ENCODE peak calls at places on chromosome 3, in eight cellular contexts. One of them, this sample, is unnamed.

GRCh38 chr3:97957617-97958311 is 14.5 kb downstream of the RIOX2 start:
- DNase-seq in activated CD4-positive, CD25-positive, alpha-beta regulatory T cell: no peak
- DNase-seq in stimulated activated CD8-positive, alpha-beta memory T cell treated with anti-CD3 and anti-CD28 coated beads, Interleukin-7, amount 100 ng/mL, for 4 hours: no peak
- DNase-seq in IMR-90: no peak
- DNase-seq in hypothalamus: no peak
- DNase-seq in NCI-H1048: no peak
- DNase-seq in Right ventricle myocardium inferior: no peak
- DNase-seq in GM23248: no peak
- DNase-seq in this sample: no peak

GRCh38 chr3:69199942-69200341 is 77.5 kb upstream of the LMOD3 start:
- DNase-seq in hypothalamus: no peak
- DNase-seq in IMR-90: no peak
- DNase-seq in activated CD4-positive, CD25-positive, alpha-beta regulatory T cell: no peak
- DNase-seq in NCI-H1048: no peak
- DNase-seq in GM23248: no peak
- DNase-seq in stimulated activated CD8-positive, alpha-beta memory T cell treated with anti-CD3 and anti-CD28 coated beads, Interleukin-7, amount 100 ng/mL, for 4 hours: no peak
- DNase-seq in Right ventricle myocardium inferior: no peak
- DNase-seq in this sample: no peak

GRCh38 chr3:158103131-158103955 is 2.9 kb downstream of the SHOX2 start:
- DNase-seq in stimulated activated CD8-positive, alpha-beta memory T cell treated with anti-CD3 and anti-CD28 coated beads, Interleukin-7, amount 100 ng/mL, for 4 hours: no peak
- DNase-seq in Right ventricle myocardium inferior: peak
- DNase-seq in NCI-H1048: no peak
- DNase-seq in activated CD4-positive, CD25-positive, alpha-beta regulatory T cell: no peak
- DNase-seq in GM23248: peak
- DNase-seq in IMR-90: no peak
- DNase-seq in hypothalamus: no peak
- DNase-seq in this sample: peak

GRCh38 chr3:23859012-23859743 is 53.4 kb downstream of the UBE2E1 start:
- DNase-seq in NCI-H1048: no peak
- DNase-seq in stimulated activated CD8-positive, alpha-beta memory T cell treated with anti-CD3 and anti-CD28 coated beads, Interleukin-7, amount 100 ng/mL, for 4 hours: no peak
- DNase-seq in IMR-90: peak
- DNase-seq in activated CD4-positive, CD25-positive, alpha-beta regulatory T cell: no peak
- DNase-seq in GM23248: peak
- DNase-seq in Right ventricle myocardium inferior: no peak
- DNase-seq in hypothalamus: no peak
- DNase-seq in this sample: peak

GRCh38 chr3:147423601-147424324 is 14.6 kb downstream of the ZIC1 start:
- DNase-seq in hypothalamus: no peak
- DNase-seq in IMR-90: no peak
- DNase-seq in GM23248: no peak
- DNase-seq in stimulated activated CD8-positive, alpha-beta memory T cell treated with anti-CD3 and anti-CD28 coated beads, Interleukin-7, amount 100 ng/mL, for 4 hours: no peak
- DNase-seq in activated CD4-positive, CD25-positive, alpha-beta regulatory T cell: no peak
- DNase-seq in NCI-H1048: no peak
- DNase-seq in Right ventricle myocardium inferior: no peak
- DNase-seq in this sample: no peak

GRCh38 chr3:179811321-179812095 is 158.7 kb downstream of the USP13 start:
- DNase-seq in NCI-H1048: no peak
- DNase-seq in IMR-90: peak
- DNase-seq in stimulated activated CD8-positive, alpha-beta memory T cell treated with anti-CD3 and anti-CD28 coated beads, Interleukin-7, amount 100 ng/mL, for 4 hours: no peak
- DNase-seq in activated CD4-positive, CD25-positive, alpha-beta regulatory T cell: no peak
- DNase-seq in Right ventricle myocardium inferior: no peak
- DNase-seq in hypothalamus: peak
- DNase-seq in GM23248: peak
- DNase-seq in this sample: peak

GRCh38 chr3:52809821-52810377 is 15.3 kb downstream of the ITIH3 start:
- DNase-seq in activated CD4-positive, CD25-positive, alpha-beta regulatory T cell: no peak
- DNase-seq in stimulated activated CD8-positive, alpha-beta memory T cell treated with anti-CD3 and anti-CD28 coated beads, Interleukin-7, amount 100 ng/mL, for 4 hours: no peak
- DNase-seq in NCI-H1048: no peak
- DNase-seq in hypothalamus: no peak
- DNase-seq in GM23248: no peak
- DNase-seq in Right ventricle myocardium inferior: no peak
- DNase-seq in IMR-90: no peak
- DNase-seq in this sample: no peak

GRCh38 chr3:193974147-193974546 is 161.8 kb upstream of the HES1 start:
- DNase-seq in stimulated activated CD8-positive, alpha-beta memory T cell treated with anti-CD3 and anti-CD28 coated beads, Interleukin-7, amount 100 ng/mL, for 4 hours: no peak
- DNase-seq in IMR-90: peak
- DNase-seq in GM23248: peak
- DNase-seq in activated CD4-positive, CD25-positive, alpha-beta regulatory T cell: no peak
- DNase-seq in hypothalamus: no peak
- DNase-seq in Right ventricle myocardium inferior: no peak
- DNase-seq in NCI-H1048: no peak
- DNase-seq in this sample: peak

GRCh38 chr3:149004622-149005021 is 13.3 kb downstream of the GYG1 start:
- DNase-seq in activated CD4-positive, CD25-positive, alpha-beta regulatory T cell: no peak
- DNase-seq in Right ventricle myocardium inferior: no peak
- DNase-seq in stimulated activated CD8-positive, alpha-beta memory T cell treated with anti-CD3 and anti-CD28 coated beads, Interleukin-7, amount 100 ng/mL, for 4 hours: no peak
- DNase-seq in IMR-90: peak
- DNase-seq in NCI-H1048: no peak
- DNase-seq in hypothalamus: peak
- DNase-seq in GM23248: peak
- DNase-seq in this sample: no peak

GRCh38 chr3:196974661-196975060 is 6.0 kb upstream of the PIGZ start:
- DNase-seq in hypothalamus: no peak
- DNase-seq in IMR-90: no peak
- DNase-seq in activated CD4-positive, CD25-positive, alpha-beta regulatory T cell: no peak
- DNase-seq in stimulated activated CD8-positive, alpha-beta memory T cell treated with anti-CD3 and anti-CD28 coated beads, Interleukin-7, amount 100 ng/mL, for 4 hours: no peak
- DNase-seq in Right ventricle myocardium inferior: no peak
- DNase-seq in NCI-H1048: no peak
- DNase-seq in GM23248: no peak
- DNase-seq in this sample: no peak

GRCh38 chr3:8113649-8114048 is 388.0 kb upstream of the LMCD1 start:
- DNase-seq in hypothalamus: no peak
- DNase-seq in activated CD4-positive, CD25-positive, alpha-beta regulatory T cell: no peak
- DNase-seq in stimulated activated CD8-positive, alpha-beta memory T cell treated with anti-CD3 and anti-CD28 coated beads, Interleukin-7, amount 100 ng/mL, for 4 hours: no peak
- DNase-seq in GM23248: no peak
- DNase-seq in NCI-H1048: no peak
- DNase-seq in IMR-90: no peak
- DNase-seq in Right ventricle myocardium inferior: peak
- DNase-seq in this sample: no peak

GRCh38 chr3:23319913-23320312 is 116.8 kb downstream of the UBE2E2 start:
- DNase-seq in hypothalamus: no peak
- DNase-seq in NCI-H1048: no peak
- DNase-seq in stimulated activated CD8-positive, alpha-beta memory T cell treated with anti-CD3 and anti-CD28 coated beads, Interleukin-7, amount 100 ng/mL, for 4 hours: no peak
- DNase-seq in activated CD4-positive, CD25-positive, alpha-beta regulatory T cell: no peak
- DNase-seq in Right ventricle myocardium inferior: no peak
- DNase-seq in GM23248: no peak
- DNase-seq in IMR-90: no peak
- DNase-seq in this sample: no peak

GRCh38 chr3:186883686-186884058 is 41.2 kb downstream of the ADIPOQ start:
- DNase-seq in hypothalamus: no peak
- DNase-seq in GM23248: no peak
- DNase-seq in NCI-H1048: no peak
- DNase-seq in IMR-90: no peak
- DNase-seq in stimulated activated CD8-positive, alpha-beta memory T cell treated with anti-CD3 and anti-CD28 coated beads, Interleukin-7, amount 100 ng/mL, for 4 hours: no peak
- DNase-seq in Right ventricle myocardium inferior: no peak
- DNase-seq in activated CD4-positive, CD25-positive, alpha-beta regulatory T cell: no peak
- DNase-seq in this sample: no peak

GRCh38 chr3:127679534-127680145 is 6.9 kb downstream of the ABTB1 start:
- DNase-seq in stimulated activated CD8-positive, alpha-beta memory T cell treated with anti-CD3 and anti-CD28 coated beads, Interleukin-7, amount 100 ng/mL, for 4 hours: no peak
- DNase-seq in Right ventricle myocardium inferior: no peak
- DNase-seq in IMR-90: no peak
- DNase-seq in activated CD4-positive, CD25-positive, alpha-beta regulatory T cell: no peak
- DNase-seq in GM23248: no peak
- DNase-seq in NCI-H1048: no peak
- DNase-seq in hypothalamus: no peak
- DNase-seq in this sample: no peak

GRCh38 chr3:145219355-145220196 is 941.4 kb downstream of the PLOD2 start:
- DNase-seq in activated CD4-positive, CD25-positive, alpha-beta regulatory T cell: no peak
- DNase-seq in NCI-H1048: no peak
- DNase-seq in GM23248: no peak
- DNase-seq in Right ventricle myocardium inferior: no peak
- DNase-seq in hypothalamus: no peak
- DNase-seq in IMR-90: no peak
- DNase-seq in stimulated activated CD8-positive, alpha-beta memory T cell treated with anti-CD3 and anti-CD28 coated beads, Interleukin-7, amount 100 ng/mL, for 4 hours: no peak
- DNase-seq in this sample: no peak

GRCh38 chr3:138726966-138727365 is 107.8 kb downstream of the PIK3CB start:
- DNase-seq in stimulated activated CD8-positive, alpha-beta memory T cell treated with anti-CD3 and anti-CD28 coated beads, Interleukin-7, amount 100 ng/mL, for 4 hours: no peak
- DNase-seq in IMR-90: peak
- DNase-seq in activated CD4-positive, CD25-positive, alpha-beta regulatory T cell: no peak
- DNase-seq in GM23248: peak
- DNase-seq in Right ventricle myocardium inferior: no peak
- DNase-seq in NCI-H1048: no peak
- DNase-seq in hypothalamus: no peak
- DNase-seq in this sample: peak

GRCh38 chr3:125079675-125080045 is 23.9 kb upstream of the HEG1 start:
- DNase-seq in activated CD4-positive, CD25-positive, alpha-beta regulatory T cell: no peak
- DNase-seq in IMR-90: peak
- DNase-seq in GM23248: peak
- DNase-seq in stimulated activated CD8-positive, alpha-beta memory T cell treated with anti-CD3 and anti-CD28 coated beads, Interleukin-7, amount 100 ng/mL, for 4 hours: no peak
- DNase-seq in Right ventricle myocardium inferior: no peak
- DNase-seq in hypothalamus: no peak
- DNase-seq in NCI-H1048: no peak
- DNase-seq in this sample: no peak

GRCh38 chr3:148211725-148212124 is 486.0 kb upstream of the AGTR1 start:
- DNase-seq in GM23248: peak
- DNase-seq in Right ventricle myocardium inferior: no peak
- DNase-seq in hypothalamus: no peak
- DNase-seq in activated CD4-positive, CD25-positive, alpha-beta regulatory T cell: no peak
- DNase-seq in NCI-H1048: no peak
- DNase-seq in IMR-90: peak
- DNase-seq in stimulated activated CD8-positive, alpha-beta memory T cell treated with anti-CD3 and anti-CD28 coated beads, Interleukin-7, amount 100 ng/mL, for 4 hours: no peak
- DNase-seq in this sample: peak

GRCh38 chr3:60854762-60855161 is 396.5 kb downstream of the FHIT start:
- DNase-seq in NCI-H1048: no peak
- DNase-seq in GM23248: peak
- DNase-seq in stimulated activated CD8-positive, alpha-beta memory T cell treated with anti-CD3 and anti-CD28 coated beads, Interleukin-7, amount 100 ng/mL, for 4 hours: no peak
- DNase-seq in activated CD4-positive, CD25-positive, alpha-beta regulatory T cell: no peak
- DNase-seq in Right ventricle myocardium inferior: no peak
- DNase-seq in hypothalamus: no peak
- DNase-seq in IMR-90: no peak
- DNase-seq in this sample: no peak

GRCh38 chr3:7543294-7543693 is 682.4 kb downstream of the GRM7 start:
- DNase-seq in NCI-H1048: no peak
- DNase-seq in stimulated activated CD8-positive, alpha-beta memory T cell treated with anti-CD3 and anti-CD28 coated beads, Interleukin-7, amount 100 ng/mL, for 4 hours: no peak
- DNase-seq in Right ventricle myocardium inferior: no peak
- DNase-seq in activated CD4-positive, CD25-positive, alpha-beta regulatory T cell: no peak
- DNase-seq in GM23248: no peak
- DNase-seq in hypothalamus: no peak
- DNase-seq in IMR-90: no peak
- DNase-seq in this sample: no peak

GRCh38 chr3:171415070-171415469 is 45.1 kb downstream of the TNIK start:
- DNase-seq in stimulated activated CD8-positive, alpha-beta memory T cell treated with anti-CD3 and anti-CD28 coated beads, Interleukin-7, amount 100 ng/mL, for 4 hours: no peak
- DNase-seq in hypothalamus: no peak
- DNase-seq in NCI-H1048: no peak
- DNase-seq in GM23248: peak
- DNase-seq in activated CD4-positive, CD25-positive, alpha-beta regulatory T cell: no peak
- DNase-seq in IMR-90: peak
- DNase-seq in Right ventricle myocardium inferior: no peak
- DNase-seq in this sample: peak

GRCh38 chr3:420584-420983 is 224.0 kb downstream of the CHL1 start:
- DNase-seq in IMR-90: no peak
- DNase-seq in hypothalamus: no peak
- DNase-seq in activated CD4-positive, CD25-positive, alpha-beta regulatory T cell: no peak
- DNase-seq in NCI-H1048: no peak
- DNase-seq in Right ventricle myocardium inferior: no peak
- DNase-seq in stimulated activated CD8-positive, alpha-beta memory T cell treated with anti-CD3 and anti-CD28 coated beads, Interleukin-7, amount 100 ng/mL, for 4 hours: no peak
- DNase-seq in GM23248: no peak
- DNase-seq in this sample: no peak

GRCh38 chr3:158058775-158059174 is 47.4 kb downstream of the SHOX2 start:
- DNase-seq in hypothalamus: no peak
- DNase-seq in GM23248: no peak
- DNase-seq in stimulated activated CD8-positive, alpha-beta memory T cell treated with anti-CD3 and anti-CD28 coated beads, Interleukin-7, amount 100 ng/mL, for 4 hours: no peak
- DNase-seq in activated CD4-positive, CD25-positive, alpha-beta regulatory T cell: no peak
- DNase-seq in Right ventricle myocardium inferior: no peak
- DNase-seq in IMR-90: no peak
- DNase-seq in NCI-H1048: no peak
- DNase-seq in this sample: no peak

GRCh38 chr3:134362670-134363380 is 11.4 kb downstream of the AMOTL2 start:
- DNase-seq in activated CD4-positive, CD25-positive, alpha-beta regulatory T cell: no peak
- DNase-seq in IMR-90: no peak
- DNase-seq in NCI-H1048: no peak
- DNase-seq in hypothalamus: no peak
- DNase-seq in stimulated activated CD8-positive, alpha-beta memory T cell treated with anti-CD3 and anti-CD28 coated beads, Interleukin-7, amount 100 ng/mL, for 4 hours: no peak
- DNase-seq in GM23248: peak
- DNase-seq in Right ventricle myocardium inferior: no peak
- DNase-seq in this sample: no peak

This sample was measured in AG20443.